ENCODE peak calls at places on chromosomes 1 and 21, in five cellular contexts. J, S, E, H and Z are unnamed samples.
A peak's percentile ranks its signal among the peaks of the same experiment; 100 is the strongest.

GRCh38 chr1:185670187-185670627 is 64.0 kb upstream of the HMCN1 start:
- DNase-seq in J (no peak), S (no peak), E (peak; percentile 68), H (no peak), Z (peak; percentile 25)

GRCh38 chr21:40793057-40793456 is 53.9 kb downstream of the DSCAM start:
- DNase-seq in J (no peak), S (no peak), E (no peak), H (no peak), Z (no peak)

GRCh38 chr1:236168716-236169429 is 26.5 kb downstream of the GPR137B start:
- DNase-seq in J (no peak), S (peak; percentile 16), E (no peak), H (peak; percentile 83), Z (no peak)

GRCh38 chr21:42437786-42438185 is 34.1 kb downstream of the UBASH3A start:
- DNase-seq in J (no peak), S (no peak), E (no peak), H (no peak), Z (no peak)

GRCh38 chr1:87853576-87854351 is 525.1 kb downstream of the LMO4 start:
- DNase-seq in J (no peak), S (no peak), E (no peak), H (no peak), Z (no peak)

GRCh38 chr1:28535180-28535579 is 17.7 kb upstream of the TRNAU1AP start:
- DNase-seq in J (no peak), S (no peak), E (no peak), H (no peak), Z (no peak)

GRCh38 chr1:101338714-101339430 is 102.1 kb downstream of the S1PR1 start:
- DNase-seq in J (no peak), S (no peak), E (no peak), H (no peak), Z (no peak)

GRCh38 chr1:26827205-26827604 is 717 bp downstream of the ZDHHC18 start:
- DNase-seq in J (no peak), S (no peak), E (no peak), H (no peak), Z (no peak)

GRCh38 chr1:33382651-33383415 is 48.1 kb downstream of the PHC2 start:
- DNase-seq in J (no peak), S (no peak), E (no peak), H (no peak), Z (no peak)

GRCh38 chr1:232036161-232036942 is 409.8 kb downstream of the DISC1 start:
- DNase-seq in J (no peak), S (no peak), E (no peak), H (no peak), Z (no peak)